ENCODE peak calls at places on chromosomes 11 and 22, in four cellular contexts. One of them, this sample, is unnamed.

GRCh38 chr22:40058265-40058664 is 63.5 kb downstream of the FAM83F start:
- DNase-seq in WTC11: no peak
- DNase-seq in GM12878: no peak
- DNase-seq in K562: no peak
- DNase-seq in this sample: no peak

GRCh38 chr11:9179141-9179540 is 86.0 kb downstream of the DENND5A start:
- DNase-seq in GM12878: no peak
- DNase-seq in K562: no peak
- DNase-seq in WTC11: no peak
- DNase-seq in this sample: no peak

GRCh38 chr22:28448625-28449024 is 231.0 kb downstream of the TTC28 start:
- DNase-seq in K562: peak
- DNase-seq in WTC11: no peak
- DNase-seq in GM12878: no peak
- DNase-seq in this sample: no peak

GRCh38 chr22:38327805-38328204 is 10.6 kb upstream of the CSNK1E start:
- DNase-seq in GM12878: no peak
- DNase-seq in WTC11: no peak
- DNase-seq in K562: no peak
- DNase-seq in this sample: no peak

GRCh38 chr11:33987545-33987944 is 64.0 kb upstream of the CAPRIN1 start:
- DNase-seq in WTC11: no peak
- DNase-seq in GM12878: no peak
- DNase-seq in K562: no peak
- DNase-seq in this sample: no peak

GRCh38 chr11:198236-198806 is 5.4 kb downstream of the SCGB1C1 start:
- DNase-seq in WTC11: no peak
- DNase-seq in GM12878: no peak
- DNase-seq in K562: no peak
- DNase-seq in this sample: no peak

GRCh38 chr22:27317961-27318360 is 483.6 kb downstream of the MN1 start:
- DNase-seq in WTC11: no peak
- DNase-seq in GM12878: no peak
- DNase-seq in K562: no peak
- DNase-seq in this sample: no peak

GRCh38 chr11:118243161-118243560 is 9.0 kb downstream of the MPZL3 start:
- DNase-seq in K562: no peak
- DNase-seq in GM12878: no peak
- DNase-seq in WTC11: no peak
- DNase-seq in this sample: no peak

GRCh38 chr22:24951942-24952836 is at the start of gene KIAA1671:
- DNase-seq in WTC11: peak
- DNase-seq in GM12878: no peak
- DNase-seq in K562: peak
- DNase-seq in this sample: peak

GRCh38 chr11:21927628-21928027 is 265.3 kb upstream of the ANO5 start:
- DNase-seq in K562: no peak
- DNase-seq in WTC11: no peak
- DNase-seq in GM12878: no peak
- DNase-seq in this sample: no peak
- TF ChIP-seq CREM in K562: no peak
- TF ChIP-seq CREM in WTC11: no peak
- TF ChIP-seq CREM in GM12878: no peak
- TF ChIP-seq CREM in this sample: no peak

GRCh38 chr11:69486773-69487266 is 5.4 kb downstream of the LINC01488 start:
- DNase-seq in GM12878: no peak
- DNase-seq in WTC11: no peak
- DNase-seq in K562: no peak
- DNase-seq in this sample: no peak

GRCh38 chr11:69486056-69486772 is 4.8 kb downstream of the LINC01488 start:
- DNase-seq in GM12878: no peak
- DNase-seq in WTC11: no peak
- DNase-seq in K562: no peak
- DNase-seq in this sample: no peak

GRCh38 chr11:69487849-69488542 is 6.5 kb downstream of the LINC01488 start:
- DNase-seq in GM12878: no peak
- DNase-seq in K562: no peak
- DNase-seq in WTC11: no peak
- DNase-seq in this sample: no peak

GRCh38 chr11:69488543-69488940 is 7.1 kb downstream of the LINC01488 start:
- DNase-seq in GM12878: no peak
- DNase-seq in K562: no peak
- DNase-seq in WTC11: no peak
- DNase-seq in this sample: no peak

GRCh38 chr11:69487391-69487790 is 5.9 kb downstream of the LINC01488 start:
- DNase-seq in K562: no peak
- DNase-seq in WTC11: no peak
- DNase-seq in GM12878: no peak
- DNase-seq in this sample: no peak
- TF ChIP-seq CREM in K562: no peak
- TF ChIP-seq CREM in WTC11: no peak
- TF ChIP-seq CREM in GM12878: no peak
- TF ChIP-seq CREM in this sample: no peak

GRCh38 chr11:124440608-124441007 is 4.9 kb downstream of the OR8B8 start:
- DNase-seq in GM12878: no peak
- DNase-seq in WTC11: no peak
- DNase-seq in K562: no peak
- DNase-seq in this sample: no peak

GRCh38 chr11:124442847-124443246 is 2.6 kb downstream of the OR8B8 start:
- DNase-seq in K562: no peak
- DNase-seq in GM12878: no peak
- DNase-seq in WTC11: no peak
- DNase-seq in this sample: no peak

GRCh38 chr11:124441519-124441918 is 4.0 kb downstream of the OR8B8 start:
- DNase-seq in GM12878: no peak
- DNase-seq in K562: no peak
- DNase-seq in WTC11: no peak
- DNase-seq in this sample: no peak

GRCh38 chr11:124442442-124442841 is 3.1 kb downstream of the OR8B8 start:
- DNase-seq in WTC11: no peak
- DNase-seq in GM12878: no peak
- DNase-seq in K562: no peak
- DNase-seq in this sample: no peak

GRCh38 chr11:124441081-124441480 is 4.4 kb downstream of the OR8B8 start:
- DNase-seq in K562: no peak
- DNase-seq in GM12878: no peak
- DNase-seq in WTC11: no peak
- DNase-seq in this sample: no peak
- TF ChIP-seq CREM in K562: no peak
- TF ChIP-seq CREM in GM12878: no peak
- TF ChIP-seq CREM in WTC11: no peak
- TF ChIP-seq CREM in this sample: no peak

GRCh38 chr11:86570457-86570856 is 102.0 kb downstream of the ME3 start:
- DNase-seq in GM12878: no peak
- DNase-seq in WTC11: no peak
- DNase-seq in K562: no peak
- DNase-seq in this sample: no peak

GRCh38 chr11:86565787-86566186 is 106.6 kb downstream of the ME3 start:
- DNase-seq in K562: no peak
- DNase-seq in GM12878: no peak
- DNase-seq in WTC11: no peak
- DNase-seq in this sample: no peak

GRCh38 chr11:86571273-86571948 is 101.0 kb downstream of the ME3 start:
- DNase-seq in WTC11: peak
- DNase-seq in GM12878: no peak
- DNase-seq in K562: peak
- DNase-seq in this sample: peak

GRCh38 chr11:86569109-86569508 is 103.3 kb downstream of the ME3 start:
- DNase-seq in GM12878: no peak
- DNase-seq in WTC11: no peak
- DNase-seq in K562: no peak
- DNase-seq in this sample: no peak

GRCh38 chr11:86570020-86570419 is 102.4 kb downstream of the ME3 start:
- DNase-seq in WTC11: no peak
- DNase-seq in K562: no peak
- DNase-seq in GM12878: no peak
- DNase-seq in this sample: no peak
- TF ChIP-seq CREM in WTC11: no peak
- TF ChIP-seq CREM in K562: no peak
- TF ChIP-seq CREM in GM12878: no peak
- TF ChIP-seq CREM in this sample: no peak